ENCODE peak calls at places on chromosomes 6 and 20, in six cellular contexts. M is WTC11, G is C1 segment of cervical spinal cord, S is GM18507, V is GM10248, T is left ventricle myocardium superior. H is an unnamed sample.

GRCh38 chr6:28598757-28599686 is 73.3 kb downstream of the GPX5 start:
- DNase-seq in V (no peak), M (no peak), G (no peak), T (no peak), S (no peak), H (no peak)

GRCh38 chr20:46031701-46032254 is 2.8 kb downstream of the SLC12A5 start:
- DNase-seq in V (no peak), S (no peak), T (peak; percentile 62), M (peak; percentile 71), G (no peak), H (no peak)

GRCh38 chr20:64103871-64104666 is 3.3 kb downstream of the NPBWR2 start:
- DNase-seq in V (no peak), G (no peak), T (peak; percentile 13), M (peak; percentile 35), S (no peak), H (no peak)

GRCh38 chr20:33488201-33488600 is 1.7 kb upstream of the CBFA2T2 start:
- DNase-seq in M (no peak), S (no peak), V (no peak), T (no peak), G (no peak), H (no peak)

GRCh38 chr20:24507182-24507853 is 37.9 kb downstream of the SYNDIG1 start:
- DNase-seq in M (no peak), V (no peak), G (no peak), T (no peak), S (no peak), H (no peak)

GRCh38 chr20:59004493-59004762 is 2.6 kb downstream of the CTSZ start:
- DNase-seq in S (no peak), G (no peak), T (peak; percentile 74), M (no peak), V (no peak), H (no peak)

GRCh38 chr20:46963758-46964181 is 69.1 kb downstream of the EYA2 start:
- DNase-seq in V (no peak), S (no peak), T (no peak), G (no peak), M (no peak), H (no peak)

GRCh38 chr6:56992703-56993102 is 37.8 kb downstream of the BEND6 start:
- DNase-seq in T (no peak), M (no peak), V (no peak), S (no peak), G (no peak), H (no peak)

GRCh38 chr6:106907754-106908153 is 66.8 kb downstream of the CD24 start:
- DNase-seq in G (no peak), V (no peak), T (no peak), S (no peak), M (no peak), H (no peak)

GRCh38 chr6:129637340-129638054 is 72.5 kb downstream of the ARHGAP18 start:
- DNase-seq in T (no peak), G (no peak), S (no peak), V (no peak), M (no peak), H (no peak)

GRCh38 chr20:36271639-36272546 is 34.2 kb upstream of the DLGAP4 start:
- DNase-seq in M (no peak), G (no peak), S (no peak), T (no peak), V (no peak), H (no peak)

GRCh38 chr6:141464490-141464889 is 668.2 kb upstream of the GJE1 start:
- DNase-seq in V (peak; percentile 28), S (no peak), M (no peak), T (no peak), G (no peak), H (peak; percentile 61)

GRCh38 chr20:49030954-49031619 is 15.0 kb upstream of the CSE1L start:
- DNase-seq in G (no peak), M (no peak), S (no peak), V (no peak), T (no peak), H (no peak)

GRCh38 chr6:12162203-12162602 is 128.0 kb upstream of the EDN1 start:
- DNase-seq in T (no peak), S (no peak), V (no peak), M (no peak), G (no peak), H (no peak)

GRCh38 chr6:99425647-99426453 is 742 bp upstream of the PNISR start:
- DNase-seq in V (peak; percentile 54), G (peak; percentile 96), M (peak; percentile 93), T (peak; percentile 88), S (no peak), H (peak; percentile 65)

GRCh38 chr20:10647471-10647870 is 26.3 kb downstream of the JAG1 start:
- DNase-seq in G (no peak), M (peak; percentile 58), V (peak; percentile 32), S (no peak), T (no peak), H (no peak)

GRCh38 chr6:45185403-45186251 is 142.5 kb upstream of the RUNX2 start:
- DNase-seq in G (no peak), V (no peak), M (no peak), T (no peak), S (no peak), H (no peak)

GRCh38 chr20:4875578-4876067 is 125.7 kb downstream of the SLC23A2 start:
- DNase-seq in T (no peak), V (no peak), M (no peak), S (no peak), G (no peak), H (peak; percentile 31)

GRCh38 chr6:109428889-109429477 is 11.4 kb downstream of the PPIL6 start:
- DNase-seq in M (no peak), V (no peak), S (no peak), G (no peak), T (no peak), H (no peak)

GRCh38 chr6:149026530-149026942 is 279.7 kb downstream of the UST start:
- DNase-seq in V (no peak), S (no peak), G (no peak), M (peak; percentile 44), T (no peak), H (no peak)

GRCh38 chr20:52190437-52191131 is 995 bp downstream of the ZFP64 start:
- DNase-seq in G (peak; percentile 23), V (peak; percentile 76), S (peak; percentile 36), M (no peak), T (no peak), H (no peak)

GRCh38 chr6:21051777-21052176 is 517.5 kb downstream of the CDKAL1 start:
- DNase-seq in G (no peak), V (no peak), M (no peak), S (no peak), T (no peak), H (no peak)

GRCh38 chr20:6769953-6770831 is 2.7 kb downstream of the BMP2 start:
- DNase-seq in V (peak; percentile 13), T (peak; percentile 56), G (no peak), S (no peak), M (peak; percentile 53), H (peak; percentile 37)

GRCh38 chr6:3336859-3337515 is 78.2 kb downstream of the PSMG4 start:
- DNase-seq in V (no peak), M (no peak), G (no peak), S (no peak), T (no peak), H (no peak)

GRCh38 chr20:23800865-23801264 is 25.7 kb downstream of the CST2 start:
- DNase-seq in M (no peak), T (no peak), S (no peak), V (no peak), G (no peak), H (no peak)

GRCh38 chr6:33746036-33746600 is 587 bp downstream of the IP6K3 start:
- DNase-seq in S (no peak), M (no peak), V (no peak), G (peak; percentile 80), T (peak; percentile 89), H (no peak)

GRCh38 chr6:111642463-111643158 is 36.9 kb upstream of the TRAF3IP2 start:
- DNase-seq in G (peak; percentile 51), V (peak; percentile 71), T (peak; percentile 67), M (peak; percentile 69), S (no peak), H (peak; percentile 32)

GRCh38 chr20:39939241-39939865 is 749.7 kb downstream of the MAFB start:
- DNase-seq in T (no peak), V (no peak), G (no peak), S (no peak), M (no peak), H (no peak)

H was measured in kidney epithelial cell.